ENCODE peak calls at places on chromosomes 11 and 22, in seven cellular contexts. U is IMR-90, F is neural progenitor cell, P is GM23248, I is mammary epithelial cell, V is neuronal stem cell, L is K562. A is an unnamed sample.

GRCh38 chr11:128522943-128523518 is 64.3 kb downstream of the ETS1 start:
- DNase-seq in U (no peak), F (no peak), P (peak; percentile 57), I (no peak), V (no peak), L (no peak), A (peak; percentile 55)

GRCh38 chr11:43574949-43575915 is 105.3 kb upstream of the HSD17B12 start:
- DNase-seq in U (peak; percentile 82), F (peak; percentile 87), P (peak; percentile 86), I (no peak), V (no peak), L (no peak), A (no peak)

GRCh38 chr11:61980783-61981541 is 13.5 kb upstream of the FTH1 start:
- DNase-seq in U (no peak), F (no peak), P (no peak), I (peak; percentile 67), V (no peak), L (no peak), A (no peak)

GRCh38 chr22:19819209-19819910 is 35.3 kb downstream of the GNB1L start:
- DNase-seq in U (no peak), F (no peak), P (no peak), I (no peak), V (no peak), L (no peak), A (peak; percentile 1)

GRCh38 chr22:24752091-24752623 is 22.4 kb downstream of the PIWIL3 start:
- DNase-seq in U (no peak), F (no peak), P (no peak), I (no peak), V (no peak), L (peak; percentile 32), A (no peak)

GRCh38 chr11:120778692-120779490 is 245.0 kb upstream of the TBCEL start:
- DNase-seq in U (no peak), F (no peak), P (no peak), I (no peak), V (no peak), L (no peak), A (no peak)

GRCh38 chr22:35601743-35602633 is 15.1 kb downstream of the MB start:
- DNase-seq in U (peak; percentile 72), F (no peak), P (peak; percentile 89), I (peak; percentile 95), V (no peak), L (no peak), A (no peak)

GRCh38 chr11:14927146-14927545 is 35.1 kb upstream of the CYP2R1 start:
- DNase-seq in U (peak; percentile 5), F (no peak), P (peak; percentile 52), I (peak; percentile 55), V (no peak), L (no peak), A (no peak)

GRCh38 chr22:47784367-47784983 is 1022.0 kb downstream of the TBC1D22A start:
- DNase-seq in U (no peak), F (no peak), P (no peak), I (no peak), V (no peak), L (no peak), A (no peak)
- H2AFZ ChIP-seq in U (no peak overlapping the region), F (no peak overlapping the region), P (no peak overlapping the region), I (no peak overlapping the region), V (no peak overlapping the region), L (no peak overlapping the region), A (no peak overlapping the region)

DNA sequence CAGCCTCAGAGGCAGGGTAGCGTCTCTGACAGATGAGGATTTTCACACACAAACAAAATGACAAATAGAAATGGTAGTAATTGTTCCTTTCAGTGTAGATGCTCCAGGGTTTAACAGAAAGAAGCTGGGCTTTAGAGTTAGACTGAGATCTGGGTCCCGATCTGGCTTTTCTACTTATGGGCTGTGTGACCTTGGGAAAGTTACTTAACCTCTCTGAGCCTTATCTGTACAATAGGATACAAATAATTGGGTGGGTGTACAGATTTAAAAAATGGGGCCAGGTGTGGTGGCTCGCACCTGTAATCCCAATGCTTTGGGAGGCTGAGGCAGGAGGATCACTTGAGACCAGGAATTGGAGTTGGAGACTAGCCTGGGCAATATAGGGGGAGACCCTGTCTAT is 204.9 kb downstream of the CEP164 start:
- DNase-seq in U (no peak), F (no peak), P (no peak), I (no peak), V (no peak), L (no peak), A (no peak)
- H3K4me3 ChIP-seq in U (no peak overlapping the region), F (no peak overlapping the region), P (no peak overlapping the region), I (no peak overlapping the region), V (no peak overlapping the region), L (no peak overlapping the region), A (no peak overlapping the region)

DNA sequence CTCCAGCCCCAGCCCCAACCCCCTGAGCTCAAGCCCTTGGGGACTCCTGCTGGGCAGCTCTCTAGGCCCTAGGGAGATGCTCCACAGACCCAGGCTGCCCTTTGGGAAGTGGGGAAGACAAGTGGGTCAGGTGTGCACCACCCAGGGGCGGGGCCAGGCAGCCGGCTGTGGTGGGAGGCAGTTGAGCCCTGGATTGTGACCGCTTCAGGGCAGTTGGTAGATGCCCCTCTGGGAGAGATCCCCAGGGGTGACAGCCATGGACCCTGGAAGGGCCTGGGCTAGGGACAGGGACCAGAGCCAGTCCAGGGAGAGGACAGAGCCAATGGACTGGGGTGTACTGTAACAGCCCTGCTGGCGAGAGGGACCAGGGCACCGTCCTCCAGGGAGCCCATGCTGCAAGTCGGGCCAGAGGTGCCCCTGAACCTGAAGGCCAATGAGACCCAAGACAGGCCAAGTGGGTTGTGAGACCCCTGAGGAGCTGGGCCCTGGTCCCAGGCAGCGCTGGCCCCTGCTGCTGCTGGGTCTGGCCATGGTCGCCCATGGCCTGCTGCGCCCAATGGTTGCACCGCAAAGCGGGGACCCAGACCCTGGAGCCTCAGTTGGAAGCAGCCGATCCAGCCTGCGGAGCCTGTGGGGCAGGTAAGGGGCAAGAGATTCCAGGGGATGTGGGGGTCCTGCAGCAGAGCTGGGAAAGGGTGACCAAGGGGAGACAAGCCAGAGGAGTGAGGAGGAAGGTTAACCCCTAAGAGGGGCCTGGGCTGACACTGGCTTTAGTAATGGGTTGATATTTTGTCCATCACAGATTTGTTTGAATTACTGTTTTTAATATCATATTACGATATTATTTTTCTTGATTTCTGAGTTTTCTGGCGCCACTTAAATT is at the start of gene IGLL5:
- DNase-seq in U (no peak), F (no peak), P (no peak), I (no peak), V (no peak), L (no peak), A (peak; percentile 39)
- H3K4me1 ChIP-seq in U (no peaks in the 10 kb centered on the region), F (no peaks in the 10 kb centered on the region), P (no peaks in the 10 kb centered on the region), I (no peaks in the 10 kb centered on the region), V (no peaks in the 10 kb centered on the region), L (peaks cover 6% of the 10 kb centered on the region), A (peaks cover 55% of the 10 kb centered on the region)

GRCh38 chr22:29458551-29458950 is 20.2 kb downstream of the RFPL1 start:
- DNase-seq in U (no peak), F (no peak), P (no peak), I (no peak), V (no peak), L (no peak), A (no peak)

GRCh38 chr22:29456211-29456671 is 17.9 kb downstream of the RFPL1 start:
- DNase-seq in U (peak; percentile 39), F (peak; percentile 80), P (peak; percentile 34), I (no peak), V (no peak), L (no peak), A (no peak)

GRCh38 chr22:29457730-29458129 is 19.3 kb downstream of the RFPL1 start:
- DNase-seq in U (peak; percentile 37), F (peak; percentile 82), P (peak; percentile 54), I (peak; percentile 33), V (peak; percentile 62), L (peak; percentile 65), A (peak; percentile 16)

GRCh38 chr22:29461263-29461662 is 18.8 kb upstream of the NEFH start:
- DNase-seq in U (no peak), F (no peak), P (no peak), I (no peak), V (no peak), L (no peak), A (no peak)

DNA sequence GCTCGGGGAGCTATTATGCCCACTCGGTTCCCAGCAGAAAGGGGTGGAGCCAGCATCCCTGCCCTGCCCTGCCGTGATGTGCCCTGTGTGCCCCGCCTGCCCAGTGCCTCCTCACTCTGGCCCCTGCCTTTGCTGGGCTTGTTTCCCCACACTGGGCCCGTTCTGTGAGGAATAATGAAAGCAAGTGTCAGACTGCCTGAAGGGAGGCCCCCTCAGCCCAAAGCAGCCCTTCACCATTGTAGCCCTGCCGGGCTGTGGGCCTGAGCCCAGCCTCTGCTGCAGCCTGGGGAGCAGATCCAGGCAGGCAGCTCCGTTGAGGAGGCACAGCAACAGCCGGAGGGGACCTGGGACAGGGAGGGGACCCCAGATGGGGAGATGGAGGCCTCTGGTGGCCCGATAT is 20.2 kb upstream of the NEFH start:
- DNase-seq in U (no peak), F (peak; percentile 56), P (no peak), I (no peak), V (no peak), L (no peak), A (no peak)
- H2AFZ ChIP-seq in U (peak overlapping the region; percentile 41), F (peak overlapping the region; percentile 88), P (no peak overlapping the region), I (no peak overlapping the region), V (peak overlapping the region; percentile 52), L (no peak overlapping the region), A (no peak overlapping the region)

GRCh38 chr11:65887026-65887722 is 1.1 kb downstream of the FIBP start:
- DNase-seq in U (no peak), F (no peak), P (peak; percentile 29), I (no peak), V (no peak), L (no peak), A (no peak)
- H3K4me3 ChIP-seq in U (peak overlapping the region; percentile 81), F (peak overlapping the region; percentile 66), P (peak overlapping the region; percentile 95), I (peak overlapping the region; percentile 89), V (peak overlapping the region; percentile 95), L (peak overlapping the region; percentile 69), A (peak overlapping the region; percentile 71)

DNA sequence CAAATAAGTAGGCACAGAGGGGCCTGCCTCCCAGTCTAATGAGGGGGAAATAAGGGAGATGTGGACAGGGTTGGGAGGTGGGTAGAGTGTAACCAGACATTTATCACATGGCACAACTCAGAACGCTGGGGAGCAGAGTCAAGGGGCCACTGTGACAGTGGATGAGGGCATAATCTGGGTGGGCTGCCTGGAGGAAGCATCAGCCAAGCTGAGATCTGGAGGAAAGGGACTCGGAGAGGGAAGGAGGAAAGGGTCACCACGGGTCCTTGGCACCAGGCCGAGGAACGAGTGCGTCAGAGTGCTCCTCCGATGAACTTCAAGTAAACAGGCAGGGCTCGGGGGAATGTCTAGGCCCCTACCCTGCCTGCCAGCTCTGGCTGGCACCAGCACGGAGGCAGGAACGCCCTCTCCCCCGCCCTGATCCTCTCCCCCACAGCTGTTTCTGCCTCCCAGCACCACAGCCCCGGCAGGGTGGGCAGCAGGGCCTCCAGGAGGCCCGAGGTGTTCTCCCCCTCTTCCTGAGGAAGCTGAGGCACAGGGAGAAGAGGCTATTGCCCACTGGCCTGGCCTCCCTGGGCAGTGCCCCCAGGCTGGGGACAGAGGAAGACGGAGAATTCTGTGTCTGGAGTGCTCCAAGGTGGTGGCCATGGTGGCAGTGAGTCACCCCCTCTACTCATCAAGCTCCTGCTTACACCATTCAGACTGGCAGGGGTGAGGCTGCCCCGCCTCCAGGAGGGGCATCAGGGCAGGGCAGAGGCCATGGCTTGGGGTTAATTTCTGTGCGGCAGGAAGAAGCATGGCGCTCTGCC is 4.2 kb downstream of the ALDH3B1 start:
- DNase-seq in U (peak; percentile 87), F (no peak), P (peak; percentile 88), I (peak; percentile 76), V (no peak), L (no peak), A (no peak)
- H3K4me1 ChIP-seq in U (peaks cover 43% of the 10 kb centered on the region), F (peaks cover 14% of the 10 kb centered on the region), P (peaks cover 50% of the 10 kb centered on the region), I (peaks cover 72% of the 10 kb centered on the region), V (peaks cover 69% of the 10 kb centered on the region), L (peaks cover 66% of the 10 kb centered on the region), A (no peaks in the 10 kb centered on the region)